ENCODE peak calls at places on chromosomes 4 and X, in eight cellular contexts. V is HL-60; T is CD8-positive, alpha-beta T cell; G is activated T-cell treated with anti-CD3 and anti-CD28 coated beads, Interleukin-2, amount 50 U/mL, for 4 hours; A is IMR-90; P is glomerular endothelial cell; J is hypothalamus; N is occipital lobe. B is an unnamed sample.

GRCh38 chr4:40446785-40447184 is 111.7 kb downstream of the CHRNA9 start:
- DNase-seq in N (no peak), A (peak; percentile 15), V (no peak), G (no peak), T (no peak), P (no peak), J (no peak), B (no peak)

GRCh38 chr4:3202836-3203820 is 45.8 kb upstream of the MSANTD1 start:
- DNase-seq in N (no peak), G (peak; percentile 29), V (no peak), P (no peak), J (no peak), T (peak; percentile 39), A (no peak), B (no peak)

GRCh38 chrX:39821011-39821708 is 276.6 kb downstream of the BCOR start:
- DNase-seq in J (peak; percentile 17), N (peak; percentile 3), G (peak; percentile 49), T (no peak), V (no peak), A (peak; percentile 17), P (no peak), B (peak; percentile 36)

GRCh38 chr4:70721747-70722146 is at the start of gene RUFY3:
- DNase-seq in V (no peak), A (peak; percentile 98), P (no peak), G (no peak), N (peak; percentile 83), J (peak; percentile 58), T (no peak), B (peak; percentile 28)

GRCh38 chr4:114361249-114361648 is 237.4 kb upstream of the UGT8 start:
- DNase-seq in T (no peak), P (no peak), V (no peak), J (no peak), A (no peak), G (no peak), N (no peak), B (no peak)

GRCh38 chr4:168837922-168838321 is 172.1 kb downstream of the CBR4 start:
- DNase-seq in V (no peak), A (no peak), G (no peak), J (no peak), N (no peak), T (no peak), P (no peak), B (no peak)

GRCh38 chrX:40468033-40468979 is 112.5 kb upstream of the ATP6AP2 start:
- DNase-seq in T (no peak), G (peak; percentile 9), A (peak; percentile 5), J (peak; percentile 43), P (no peak), V (peak; percentile 57), N (peak; percentile 44), B (peak; percentile 8)

GRCh38 chr4:184255361-184255760 is 37.7 kb upstream of the ENPP6 start:
- DNase-seq in A (no peak), P (no peak), N (peak; percentile 17), T (no peak), J (peak; percentile 54), G (no peak), V (no peak), B (peak; percentile 40)

GRCh38 chr4:88043586-88044340 is 36.3 kb downstream of the PKD2 start:
- DNase-seq in T (no peak), J (no peak), V (no peak), G (no peak), N (no peak), A (no peak), P (no peak), B (no peak)

GRCh38 chrX:123878177-123878576 is 18.3 kb downstream of the XIAP start:
- DNase-seq in N (no peak), A (peak; percentile 42), G (no peak), J (no peak), V (no peak), P (no peak), T (no peak), B (no peak)

GRCh38 chrX:46571423-46572294 is 1.9 kb upstream of the CHST7 start:
- DNase-seq in V (no peak), T (no peak), N (no peak), G (no peak), P (no peak), A (no peak), J (no peak), B (no peak)

GRCh38 chr4:86032476-86033022 is 327.3 kb downstream of the MAPK10 start:
- DNase-seq in N (no peak), P (no peak), A (peak; percentile 83), V (peak; percentile 42), J (no peak), T (no peak), G (no peak), B (no peak)

GRCh38 chr4:76677571-76678326 is 220.2 kb downstream of the SOWAHB start:
- DNase-seq in P (no peak), T (no peak), V (no peak), N (no peak), J (no peak), A (no peak), G (no peak), B (no peak)

GRCh38 chr4:17511041-17511949 is 595 bp downstream of the QDPR start:
- DNase-seq in N (peak; percentile 73), G (peak; percentile 46), V (peak; percentile 38), T (peak; percentile 56), A (peak; percentile 33), P (no peak), J (peak; percentile 13), B (peak; percentile 41)

GRCh38 chr4:85919488-85919887 is 440.4 kb downstream of the MAPK10 start:
- DNase-seq in A (no peak), T (no peak), V (no peak), G (no peak), P (no peak), J (no peak), N (no peak), B (no peak)

GRCh38 chr4:115272185-115272584 is 158.8 kb upstream of the NDST4 start:
- DNase-seq in G (no peak), J (no peak), A (no peak), N (no peak), V (no peak), P (no peak), T (no peak), B (no peak)

GRCh38 chr4:6658635-6659075 is 18.2 kb downstream of the MRFAP1 start:
- DNase-seq in G (peak; percentile 53), N (no peak), P (no peak), J (peak; percentile 28), A (peak; percentile 28), T (peak; percentile 46), V (no peak), B (no peak)

GRCh38 chr4:576245-576821 is at the start of gene TMEM271:
- DNase-seq in G (no peak), N (no peak), P (no peak), J (no peak), A (no peak), V (no peak), T (no peak), B (no peak)

GRCh38 chr4:104772849-104773248 is 278.2 kb upstream of the CXXC4 start:
- DNase-seq in T (no peak), N (no peak), J (no peak), G (no peak), V (no peak), P (no peak), A (no peak), B (no peak)